ENCODE peak calls at places on chromosomes 16 and 17, in four cellular contexts. One of them, this sample, is unnamed.

GRCh38 chr17:27810902-27811557 is 10.7 kb upstream of the NOS2 start:
- DNase-seq in endothelial cell: no peak
- DNase-seq in hepatocyte: peak
- DNase-seq in body of pancreas: no peak
- DNase-seq in this sample: no peak

GRCh38 chr16:71287903-71288302 is 1.3 kb downstream of the CMTR2 start:
- DNase-seq in hepatocyte: peak
- DNase-seq in body of pancreas: no peak
- DNase-seq in endothelial cell: no peak
- DNase-seq in this sample: no peak

GRCh38 chr16:23729503-23730424 is 16.7 kb upstream of the ERN2 start:
- DNase-seq in hepatocyte: peak
- DNase-seq in endothelial cell: no peak
- DNase-seq in body of pancreas: peak
- DNase-seq in this sample: no peak

GRCh38 chr16:4613636-4614570 is 785 bp downstream of the UBALD1 start:
- DNase-seq in body of pancreas: peak
- DNase-seq in endothelial cell: peak
- DNase-seq in hepatocyte: peak
- DNase-seq in this sample: peak

GRCh38 chr17:8315740-8316217 is 5.7 kb downstream of the ARHGEF15 start:
- DNase-seq in hepatocyte: peak
- DNase-seq in endothelial cell: no peak
- DNase-seq in body of pancreas: no peak
- DNase-seq in this sample: no peak

GRCh38 chr16:72847187-72848044 is 200.5 kb downstream of the ZFHX3 start:
- DNase-seq in endothelial cell: peak
- DNase-seq in hepatocyte: peak
- DNase-seq in body of pancreas: no peak
- DNase-seq in this sample: no peak

GRCh38 chr17:759964-760363 is 7.9 kb upstream of the GEMIN4 start:
- DNase-seq in endothelial cell: no peak
- DNase-seq in body of pancreas: no peak
- DNase-seq in hepatocyte: no peak
- DNase-seq in this sample: no peak

GRCh38 chr17:74357466-74357809 is 4.2 kb downstream of the BTBD17 start:
- DNase-seq in endothelial cell: no peak
- DNase-seq in body of pancreas: no peak
- DNase-seq in hepatocyte: no peak
- DNase-seq in this sample: no peak

GRCh38 chr17:43905985-43906852 is 1.1 kb downstream of the MPP2 start:
- DNase-seq in hepatocyte: peak
- DNase-seq in body of pancreas: peak
- DNase-seq in endothelial cell: peak
- DNase-seq in this sample: peak

GRCh38 chr17:14901376-14901775 is 363.8 kb downstream of the PMP22 start:
- DNase-seq in hepatocyte: no peak
- DNase-seq in body of pancreas: no peak
- DNase-seq in endothelial cell: no peak
- DNase-seq in this sample: no peak

GRCh38 chr16:79656537-79657115 is 56.1 kb upstream of the MAF start:
- DNase-seq in hepatocyte: peak
- DNase-seq in body of pancreas: peak
- DNase-seq in endothelial cell: no peak
- DNase-seq in this sample: no peak

GRCh38 chr17:50036455-50037320 is 19.2 kb upstream of the ITGA3 start:
- DNase-seq in hepatocyte: peak
- DNase-seq in endothelial cell: no peak
- DNase-seq in body of pancreas: no peak
- DNase-seq in this sample: no peak

GRCh38 chr17:55683554-55684315 is 38.9 kb downstream of the TMEM100 start:
- DNase-seq in body of pancreas: no peak
- DNase-seq in hepatocyte: no peak
- DNase-seq in endothelial cell: no peak
- DNase-seq in this sample: no peak

GRCh38 chr16:64297863-64298579 is 823.8 kb downstream of the CDH11 start:
- DNase-seq in body of pancreas: no peak
- DNase-seq in endothelial cell: no peak
- DNase-seq in hepatocyte: no peak
- DNase-seq in this sample: no peak

GRCh38 chr17:69609495-69610315 is 195.2 kb downstream of the MAP2K6 start:
- DNase-seq in body of pancreas: no peak
- DNase-seq in endothelial cell: peak
- DNase-seq in hepatocyte: peak
- DNase-seq in this sample: no peak

GRCh38 chr17:50173335-50173941 is 7.6 kb downstream of the SGCA start:
- DNase-seq in body of pancreas: peak
- DNase-seq in endothelial cell: no peak
- DNase-seq in hepatocyte: no peak
- DNase-seq in this sample: no peak

GRCh38 chr17:81524063-81524864 is 3.9 kb upstream of the FSCN2 start:
- DNase-seq in endothelial cell: no peak
- DNase-seq in hepatocyte: no peak
- DNase-seq in body of pancreas: no peak
- DNase-seq in this sample: no peak

GRCh38 chr16:76748698-76749097 is 442.3 kb upstream of the MON1B start:
- DNase-seq in endothelial cell: no peak
- DNase-seq in hepatocyte: no peak
- DNase-seq in body of pancreas: no peak
- DNase-seq in this sample: no peak

GRCh38 chr17:12282056-12282455 is 261.4 kb downstream of the MAP2K4 start:
- DNase-seq in endothelial cell: no peak
- DNase-seq in body of pancreas: no peak
- DNase-seq in hepatocyte: no peak
- DNase-seq in this sample: no peak

GRCh38 chr17:74192950-74193781 is 10.3 kb upstream of the RPL38 start:
- DNase-seq in hepatocyte: peak
- DNase-seq in body of pancreas: peak
- DNase-seq in endothelial cell: no peak
- DNase-seq in this sample: no peak

GRCh38 chr17:38509008-38509771 is 80.9 kb downstream of the ARHGAP23 start:
- DNase-seq in hepatocyte: peak
- DNase-seq in body of pancreas: peak
- DNase-seq in endothelial cell: peak
- DNase-seq in this sample: peak

GRCh38 chr17:55576237-55576998 is 65.2 kb upstream of the SMIM36 start:
- DNase-seq in endothelial cell: no peak
- DNase-seq in body of pancreas: peak
- DNase-seq in hepatocyte: peak
- DNase-seq in this sample: no peak

GRCh38 chr17:32159586-32160438 is 17.5 kb downstream of the RHOT1 start:
- DNase-seq in body of pancreas: no peak
- DNase-seq in endothelial cell: no peak
- DNase-seq in hepatocyte: no peak
- DNase-seq in this sample: no peak

GRCh38 chr16:8571061-8571596 is 19.2 kb downstream of the TMEM114 start:
- DNase-seq in hepatocyte: no peak
- DNase-seq in body of pancreas: peak
- DNase-seq in endothelial cell: no peak
- DNase-seq in this sample: no peak

GRCh38 chr17:17497065-17497844 is 1.1 kb upstream of the RASD1 start:
- DNase-seq in endothelial cell: no peak
- DNase-seq in hepatocyte: no peak
- DNase-seq in body of pancreas: no peak
- DNase-seq in this sample: no peak

GRCh38 chr17:19725486-19725885 is 9.1 kb upstream of the SLC47A2 start:
- DNase-seq in hepatocyte: no peak
- DNase-seq in body of pancreas: peak
- DNase-seq in endothelial cell: no peak
- DNase-seq in this sample: no peak

GRCh38 chr17:58330544-58330996 is 2.0 kb upstream of the TSPOAP1 start:
- DNase-seq in endothelial cell: no peak
- DNase-seq in body of pancreas: no peak
- DNase-seq in hepatocyte: no peak
- DNase-seq in this sample: no peak

GRCh38 chr16:82652826-82653225 is 26.1 kb downstream of the CDH13 start:
- DNase-seq in body of pancreas: no peak
- DNase-seq in hepatocyte: no peak
- DNase-seq in endothelial cell: no peak
- DNase-seq in this sample: no peak

GRCh38 chr17:16926591-16927451 is 45.1 kb downstream of the TNFRSF13B start:
- DNase-seq in endothelial cell: no peak
- DNase-seq in hepatocyte: no peak
- DNase-seq in body of pancreas: no peak
- DNase-seq in this sample: no peak

DNA sequence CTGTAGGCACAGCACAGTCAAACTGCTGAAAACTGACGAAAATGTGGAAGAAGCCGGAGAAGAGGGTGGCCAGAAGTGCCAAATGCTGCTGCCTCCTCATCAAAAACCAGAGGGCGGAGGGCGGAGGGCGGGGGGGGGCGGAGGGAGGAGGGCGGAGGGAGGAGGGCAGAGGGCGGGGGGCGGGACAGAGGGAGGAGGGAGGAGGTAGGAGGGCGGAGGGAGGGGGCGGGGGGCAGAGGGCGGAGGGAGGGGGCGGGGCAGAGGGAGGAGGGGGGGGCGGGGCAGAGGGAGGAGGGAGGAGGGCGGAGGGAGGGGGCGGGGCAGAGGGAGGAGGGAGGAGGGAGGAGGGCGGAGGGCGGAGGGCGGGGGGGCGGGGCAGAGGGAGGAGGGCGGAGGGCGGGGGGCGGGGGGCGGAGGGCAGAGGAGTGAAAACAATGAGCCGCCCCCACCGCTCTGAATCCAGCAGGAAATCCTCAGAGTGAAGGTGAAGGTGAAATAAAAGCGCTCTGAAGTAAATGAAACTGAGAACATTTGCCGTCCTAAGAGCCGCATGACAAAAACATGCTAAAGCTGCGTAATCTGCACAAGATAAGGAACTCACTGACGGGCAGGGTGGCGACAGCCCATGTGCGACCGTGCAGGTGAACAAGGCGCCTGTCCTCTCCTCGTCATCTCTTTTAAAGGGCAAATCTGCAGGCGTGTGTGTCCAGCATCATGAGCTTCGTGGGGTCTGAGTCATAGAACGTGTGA is 22.6 kb upstream of the CBFA2T3 start:
- DNase-seq in body of pancreas: no peak
- DNase-seq in endothelial cell: no peak
- DNase-seq in hepatocyte: no peak
- DNase-seq in this sample: no peak
- TF ChIP-seq CTCF in body of pancreas: no peak
- TF ChIP-seq CTCF in endothelial cell: no peak
- TF ChIP-seq CTCF in hepatocyte: no peak
- TF ChIP-seq CTCF in this sample: no peak

DNA sequence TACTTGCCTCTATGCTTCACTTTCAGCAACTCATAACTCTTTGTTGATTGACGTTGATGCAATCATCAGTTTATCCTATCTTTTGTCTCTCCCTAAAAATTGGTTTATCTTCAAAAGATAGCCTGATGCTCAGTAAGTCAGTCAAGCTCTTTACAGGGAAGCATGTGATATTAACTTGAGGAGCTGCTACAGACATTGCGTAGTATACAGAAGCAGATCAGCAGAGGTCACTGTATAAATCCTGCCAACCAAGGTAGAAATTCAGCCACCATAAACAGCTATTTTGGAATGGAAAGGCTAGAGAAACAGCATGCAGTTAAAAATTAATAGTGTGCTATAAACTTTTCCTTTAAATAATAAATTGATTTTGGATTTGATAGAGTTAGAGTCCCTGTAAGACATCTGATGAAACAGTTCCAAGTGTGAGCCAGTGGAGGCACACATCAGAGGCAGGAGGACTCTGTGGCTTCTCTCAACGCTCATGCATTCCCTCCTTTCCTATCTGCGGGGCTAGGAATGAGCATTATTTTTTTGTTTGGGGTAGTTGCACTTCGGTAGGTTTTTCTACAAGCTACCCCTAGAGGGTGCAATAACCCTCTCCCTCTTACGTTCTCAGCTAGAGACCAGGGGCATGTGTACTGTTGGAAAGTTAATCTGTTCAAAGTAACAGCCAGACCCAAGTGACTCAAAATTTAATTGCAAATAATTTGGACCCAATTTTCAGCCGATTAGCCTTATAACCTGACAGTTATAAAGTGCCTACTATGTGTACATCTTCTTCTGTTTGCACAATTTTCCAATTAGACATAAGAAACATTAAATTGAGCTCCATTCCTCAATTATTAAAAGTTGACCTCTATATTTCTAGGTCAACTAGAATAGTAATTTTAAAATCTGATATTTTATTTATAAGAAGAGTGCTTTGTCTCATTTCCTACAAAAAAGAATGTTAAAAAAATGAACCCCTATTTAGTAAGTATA is 647.7 kb upstream of the SOX9 start:
- DNase-seq in hepatocyte: peak
- DNase-seq in endothelial cell: peak
- DNase-seq in body of pancreas: peak
- DNase-seq in this sample: no peak
- TF ChIP-seq CTCF in hepatocyte: peak
- TF ChIP-seq CTCF in endothelial cell: peak
- TF ChIP-seq CTCF in body of pancreas: peak
- TF ChIP-seq CTCF in this sample: no peak

GRCh38 chr16:74724820-74725549 is 24.3 kb upstream of the MLKL start:
- DNase-seq in endothelial cell: no peak
- DNase-seq in body of pancreas: no peak
- DNase-seq in hepatocyte: no peak
- DNase-seq in this sample: no peak
- TF ChIP-seq CTCF in endothelial cell: no peak
- TF ChIP-seq CTCF in body of pancreas: no peak
- TF ChIP-seq CTCF in hepatocyte: no peak
- TF ChIP-seq CTCF in this sample: no peak

DNA sequence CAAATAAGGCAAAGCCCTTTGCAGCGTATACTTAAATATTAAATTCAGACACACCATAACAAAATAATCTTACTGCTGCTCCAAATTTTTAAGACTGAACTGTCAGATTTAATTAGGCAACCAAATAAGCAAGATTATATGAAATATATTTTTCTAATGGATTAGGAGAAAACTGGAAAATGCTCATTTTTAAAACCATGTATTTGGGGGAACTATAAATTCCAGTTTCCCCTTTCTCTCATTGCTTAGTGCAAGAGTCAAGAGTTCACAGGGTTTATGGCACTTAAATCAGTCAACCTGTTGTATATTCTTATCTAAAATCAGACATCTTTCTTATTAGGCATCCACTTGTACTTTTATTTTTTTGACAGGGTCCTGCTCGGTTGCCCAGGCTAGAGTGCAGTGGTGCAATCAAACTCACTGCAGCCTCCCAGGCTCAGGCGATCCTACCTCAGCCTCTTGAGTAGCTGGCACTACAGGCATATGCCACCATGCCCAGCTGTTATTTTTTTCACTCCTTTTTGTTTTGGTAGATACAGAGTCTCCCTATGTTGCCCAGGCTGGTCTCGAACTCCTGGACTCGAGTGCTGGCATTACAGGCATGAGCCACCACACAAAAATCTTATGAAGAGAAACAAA is 2.1 kb upstream of the KANSL1 start:
- DNase-seq in hepatocyte: no peak
- DNase-seq in body of pancreas: no peak
- DNase-seq in endothelial cell: no peak
- DNase-seq in this sample: no peak
- TF ChIP-seq CTCF in hepatocyte: no peak
- TF ChIP-seq CTCF in body of pancreas: no peak
- TF ChIP-seq CTCF in endothelial cell: peak
- TF ChIP-seq CTCF in this sample: peak